ENCODE peak calls at places on chromosomes 16 and 17, in eight cellular contexts. One of them, this sample, is unnamed.

GRCh38 chr16:47258874-47259461 is 115.2 kb upstream of the NETO2 start:
- DNase-seq in transverse colon: no peak
- DNase-seq in spleen: no peak
- DNase-seq in breast epithelium: no peak
- DNase-seq in GM23338: peak; percentile 71
- DNase-seq in SK-N-SH: peak; percentile 42
- DNase-seq in stomach: no peak
- DNase-seq in sigmoid colon: no peak
- DNase-seq in this sample: no peak

GRCh38 chr17:81416612-81417011 is 21.4 kb downstream of the BAHCC1 start:
- DNase-seq in spleen: no peak
- DNase-seq in breast epithelium: no peak
- DNase-seq in GM23338: no peak
- DNase-seq in stomach: no peak
- DNase-seq in sigmoid colon: no peak
- DNase-seq in SK-N-SH: no peak
- DNase-seq in transverse colon: no peak
- DNase-seq in this sample: no peak

GRCh38 chr17:40417258-40417608 is 463 bp downstream of the TOP2A start:
- DNase-seq in breast epithelium: no peak
- DNase-seq in spleen: no peak
- DNase-seq in sigmoid colon: no peak
- DNase-seq in GM23338: peak; percentile 60
- DNase-seq in SK-N-SH: no peak
- DNase-seq in stomach: no peak
- DNase-seq in transverse colon: no peak
- DNase-seq in this sample: no peak

GRCh38 chr17:68602267-68602644 is 1.1 kb upstream of the FAM20A start:
- DNase-seq in transverse colon: no peak
- DNase-seq in SK-N-SH: no peak
- DNase-seq in sigmoid colon: no peak
- DNase-seq in GM23338: no peak
- DNase-seq in spleen: no peak
- DNase-seq in stomach: no peak
- DNase-seq in breast epithelium: no peak
- DNase-seq in this sample: no peak

GRCh38 chr16:84864266-84864955 is 44.6 kb downstream of the CRISPLD2 start:
- DNase-seq in stomach: no peak
- DNase-seq in transverse colon: no peak
- DNase-seq in GM23338: no peak
- DNase-seq in sigmoid colon: no peak
- DNase-seq in SK-N-SH: no peak
- DNase-seq in spleen: no peak
- DNase-seq in breast epithelium: no peak
- DNase-seq in this sample: no peak

GRCh38 chr17:79545251-79546005 is 65.4 kb downstream of the RBFOX3 start:
- DNase-seq in transverse colon: no peak
- DNase-seq in breast epithelium: no peak
- DNase-seq in GM23338: no peak
- DNase-seq in sigmoid colon: peak; percentile 54
- DNase-seq in stomach: no peak
- DNase-seq in SK-N-SH: no peak
- DNase-seq in spleen: peak; percentile 32
- DNase-seq in this sample: no peak

GRCh38 chr17:66087073-66087472 is 104.9 kb downstream of the CEP112 start:
- DNase-seq in spleen: no peak
- DNase-seq in sigmoid colon: no peak
- DNase-seq in transverse colon: no peak
- DNase-seq in GM23338: no peak
- DNase-seq in SK-N-SH: no peak
- DNase-seq in breast epithelium: no peak
- DNase-seq in stomach: no peak
- DNase-seq in this sample: no peak

GRCh38 chr17:71777048-71777638 is 343.7 kb upstream of the SOX9 start:
- DNase-seq in breast epithelium: no peak
- DNase-seq in GM23338: no peak
- DNase-seq in SK-N-SH: no peak
- DNase-seq in stomach: no peak
- DNase-seq in sigmoid colon: no peak
- DNase-seq in transverse colon: no peak
- DNase-seq in spleen: no peak
- DNase-seq in this sample: no peak

GRCh38 chr17:16911141-16911937 is 60.6 kb downstream of the TNFRSF13B start:
- DNase-seq in sigmoid colon: no peak
- DNase-seq in spleen: peak; percentile 69
- DNase-seq in SK-N-SH: no peak
- DNase-seq in GM23338: no peak
- DNase-seq in breast epithelium: peak; percentile 34
- DNase-seq in stomach: peak; percentile 18
- DNase-seq in transverse colon: peak; percentile 6
- DNase-seq in this sample: no peak

GRCh38 chr16:4634768-4635167 is 10.1 kb downstream of the MGRN1 start:
- DNase-seq in GM23338: no peak
- DNase-seq in spleen: no peak
- DNase-seq in stomach: no peak
- DNase-seq in SK-N-SH: no peak
- DNase-seq in breast epithelium: no peak
- DNase-seq in transverse colon: no peak
- DNase-seq in sigmoid colon: no peak
- DNase-seq in this sample: no peak

GRCh38 chr16:56424791-56425438 is 430 bp downstream of the AMFR start:
- DNase-seq in stomach: no peak
- DNase-seq in SK-N-SH: peak; percentile 77
- DNase-seq in sigmoid colon: peak; percentile 74
- DNase-seq in GM23338: peak; percentile 56
- DNase-seq in spleen: peak; percentile 92
- DNase-seq in transverse colon: peak; percentile 39
- DNase-seq in breast epithelium: no peak
- DNase-seq in this sample: no peak

GRCh38 chr17:5793899-5794298 is 209.6 kb upstream of the NLRP1 start:
- DNase-seq in GM23338: peak; percentile 80
- DNase-seq in SK-N-SH: no peak
- DNase-seq in transverse colon: no peak
- DNase-seq in spleen: no peak
- DNase-seq in stomach: no peak
- DNase-seq in sigmoid colon: no peak
- DNase-seq in breast epithelium: no peak
- DNase-seq in this sample: no peak

GRCh38 chr17:66076546-66077190 is 115.3 kb downstream of the CEP112 start:
- DNase-seq in SK-N-SH: no peak
- DNase-seq in transverse colon: no peak
- DNase-seq in stomach: no peak
- DNase-seq in spleen: no peak
- DNase-seq in sigmoid colon: no peak
- DNase-seq in GM23338: no peak
- DNase-seq in breast epithelium: no peak
- DNase-seq in this sample: peak; percentile 1

GRCh38 chr17:57326348-57326747 is 70.0 kb downstream of the MSI2 start:
- DNase-seq in breast epithelium: no peak
- DNase-seq in transverse colon: no peak
- DNase-seq in SK-N-SH: no peak
- DNase-seq in spleen: no peak
- DNase-seq in stomach: no peak
- DNase-seq in sigmoid colon: no peak
- DNase-seq in GM23338: no peak
- DNase-seq in this sample: no peak

GRCh38 chr17:15185625-15185991 is 79.5 kb downstream of the PMP22 start:
- DNase-seq in stomach: no peak
- DNase-seq in SK-N-SH: no peak
- DNase-seq in sigmoid colon: no peak
- DNase-seq in spleen: no peak
- DNase-seq in transverse colon: peak; percentile 14
- DNase-seq in GM23338: no peak
- DNase-seq in breast epithelium: no peak
- DNase-seq in this sample: no peak

GRCh38 chr17:73017653-73018052 is 74.8 kb downstream of the SLC39A11 start:
- DNase-seq in spleen: no peak
- DNase-seq in sigmoid colon: no peak
- DNase-seq in stomach: no peak
- DNase-seq in transverse colon: no peak
- DNase-seq in breast epithelium: no peak
- DNase-seq in GM23338: no peak
- DNase-seq in SK-N-SH: no peak
- DNase-seq in this sample: no peak

GRCh38 chr16:87556941-87557459 is 45.3 kb upstream of the JPH3 start:
- DNase-seq in breast epithelium: no peak
- DNase-seq in SK-N-SH: peak; percentile 90
- DNase-seq in spleen: peak; percentile 83
- DNase-seq in stomach: no peak
- DNase-seq in GM23338: no peak
- DNase-seq in sigmoid colon: peak; percentile 77
- DNase-seq in transverse colon: no peak
- DNase-seq in this sample: no peak

GRCh38 chr17:43327421-43327820 is 71.4 kb upstream of the ARL4D start:
- DNase-seq in stomach: no peak
- DNase-seq in breast epithelium: no peak
- DNase-seq in spleen: no peak
- DNase-seq in sigmoid colon: no peak
- DNase-seq in SK-N-SH: no peak
- DNase-seq in GM23338: no peak
- DNase-seq in transverse colon: no peak
- DNase-seq in this sample: no peak

GRCh38 chr17:73255671-73256181 is 6.0 kb downstream of the CPSF4L start:
- DNase-seq in SK-N-SH: peak; percentile 91
- DNase-seq in stomach: peak; percentile 51
- DNase-seq in GM23338: peak; percentile 78
- DNase-seq in breast epithelium: no peak
- DNase-seq in transverse colon: peak; percentile 59
- DNase-seq in sigmoid colon: no peak
- DNase-seq in spleen: peak; percentile 83
- DNase-seq in this sample: no peak

GRCh38 chr16:54353097-54353496 is 66.5 kb upstream of the IRX3 start:
- DNase-seq in GM23338: no peak
- DNase-seq in sigmoid colon: no peak
- DNase-seq in stomach: no peak
- DNase-seq in SK-N-SH: no peak
- DNase-seq in spleen: no peak
- DNase-seq in transverse colon: no peak
- DNase-seq in breast epithelium: no peak
- DNase-seq in this sample: no peak
- TF ChIP-seq POLR2AphosphoS5 in GM23338: no peak
- TF ChIP-seq POLR2AphosphoS5 in sigmoid colon: no peak
- TF ChIP-seq POLR2AphosphoS5 in stomach: no peak
- TF ChIP-seq POLR2AphosphoS5 in SK-N-SH: no peak
- TF ChIP-seq POLR2AphosphoS5 in spleen: no peak
- TF ChIP-seq POLR2AphosphoS5 in transverse colon: no peak
- TF ChIP-seq POLR2AphosphoS5 in breast epithelium: no peak
- TF ChIP-seq POLR2AphosphoS5 in this sample: no peak

GRCh38 chr16:17371014-17371296 is 99.8 kb downstream of the XYLT1 start:
- DNase-seq in stomach: no peak
- DNase-seq in breast epithelium: no peak
- DNase-seq in sigmoid colon: no peak
- DNase-seq in GM23338: no peak
- DNase-seq in SK-N-SH: no peak
- DNase-seq in spleen: no peak
- DNase-seq in transverse colon: no peak
- DNase-seq in this sample: no peak

GRCh38 chr16:17368951-17369350 is 101.8 kb downstream of the XYLT1 start:
- DNase-seq in spleen: no peak
- DNase-seq in SK-N-SH: no peak
- DNase-seq in transverse colon: no peak
- DNase-seq in breast epithelium: no peak
- DNase-seq in GM23338: no peak
- DNase-seq in stomach: no peak
- DNase-seq in sigmoid colon: no peak
- DNase-seq in this sample: no peak

GRCh38 chr16:17368511-17368910 is 102.2 kb downstream of the XYLT1 start:
- DNase-seq in spleen: no peak
- DNase-seq in GM23338: no peak
- DNase-seq in SK-N-SH: no peak
- DNase-seq in sigmoid colon: no peak
- DNase-seq in stomach: no peak
- DNase-seq in transverse colon: no peak
- DNase-seq in breast epithelium: no peak
- DNase-seq in this sample: no peak

GRCh38 chr16:17370233-17371013 is 100.3 kb downstream of the XYLT1 start:
- DNase-seq in stomach: no peak
- DNase-seq in transverse colon: no peak
- DNase-seq in SK-N-SH: peak; percentile 27
- DNase-seq in spleen: no peak
- DNase-seq in GM23338: no peak
- DNase-seq in sigmoid colon: no peak
- DNase-seq in breast epithelium: no peak
- DNase-seq in this sample: no peak

GRCh38 chr16:17369441-17369951 is 101.3 kb downstream of the XYLT1 start:
- DNase-seq in sigmoid colon: no peak
- DNase-seq in transverse colon: peak; percentile 71
- DNase-seq in SK-N-SH: no peak
- DNase-seq in stomach: peak; percentile 59
- DNase-seq in GM23338: no peak
- DNase-seq in breast epithelium: peak; percentile 43
- DNase-seq in spleen: peak; percentile 94
- DNase-seq in this sample: no peak
- H3K4me3 ChIP-seq in sigmoid colon: no peak overlapping the region
- H3K4me3 ChIP-seq in transverse colon: no peak overlapping the region
- H3K4me3 ChIP-seq in SK-N-SH: no peak overlapping the region
- H3K4me3 ChIP-seq in stomach: no peak overlapping the region
- H3K4me3 ChIP-seq in GM23338: no peak overlapping the region
- H3K4me3 ChIP-seq in breast epithelium: no peak overlapping the region
- H3K4me3 ChIP-seq in spleen: peak overlapping the region; percentile 25
- H3K4me3 ChIP-seq in this sample: no peak overlapping the region

GRCh38 chr17:49054342-49055092 is 57.3 kb downstream of the IGF2BP1 start:
- DNase-seq in SK-N-SH: no peak
- DNase-seq in spleen: no peak
- DNase-seq in breast epithelium: no peak
- DNase-seq in transverse colon: no peak
- DNase-seq in stomach: no peak
- DNase-seq in GM23338: no peak
- DNase-seq in sigmoid colon: no peak
- DNase-seq in this sample: no peak
- TF ChIP-seq POLR2AphosphoS5 in SK-N-SH: no peak
- TF ChIP-seq POLR2AphosphoS5 in spleen: no peak
- TF ChIP-seq POLR2AphosphoS5 in breast epithelium: no peak
- TF ChIP-seq POLR2AphosphoS5 in transverse colon: no peak
- TF ChIP-seq POLR2AphosphoS5 in stomach: no peak
- TF ChIP-seq POLR2AphosphoS5 in GM23338: no peak
- TF ChIP-seq POLR2AphosphoS5 in sigmoid colon: no peak
- TF ChIP-seq POLR2AphosphoS5 in this sample: no peak

DNA sequence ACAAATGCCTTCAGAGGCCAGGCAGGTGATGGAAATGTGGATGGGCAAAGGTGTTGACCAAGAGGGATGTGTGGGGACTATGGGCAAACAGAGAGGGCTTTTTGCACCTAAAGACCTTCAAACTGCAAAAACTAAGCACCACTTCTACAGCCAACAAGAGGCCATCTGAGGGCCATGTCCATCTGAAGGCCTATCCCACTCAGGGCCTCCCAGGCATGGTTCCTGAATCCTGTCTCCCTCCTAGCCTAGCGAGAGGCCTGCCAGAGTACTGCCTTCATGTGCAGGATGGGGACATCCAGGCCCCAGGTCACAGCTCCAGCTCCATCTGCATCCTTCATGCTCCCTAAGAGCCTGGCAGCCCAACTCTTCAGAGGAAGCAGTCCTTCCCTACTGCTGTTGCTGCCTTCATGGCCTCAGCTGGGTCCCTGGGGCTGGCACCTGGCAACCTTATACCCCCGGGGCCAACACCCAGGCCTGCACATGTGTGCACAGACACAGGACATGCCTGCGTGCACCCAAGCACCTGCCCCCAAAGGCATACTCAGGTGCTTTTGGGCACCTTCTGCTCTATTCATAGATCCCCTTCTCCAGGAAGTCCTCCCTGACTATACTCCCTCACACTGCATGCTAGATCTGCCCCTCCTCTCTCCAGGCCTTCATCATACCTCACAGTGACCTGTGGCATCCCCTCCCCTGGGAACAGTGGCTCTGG is 95.2 kb downstream of the C16orf78 start:
- DNase-seq in transverse colon: no peak
- DNase-seq in SK-N-SH: no peak
- DNase-seq in stomach: peak; percentile 10
- DNase-seq in spleen: peak; percentile 47
- DNase-seq in breast epithelium: no peak
- DNase-seq in GM23338: no peak
- DNase-seq in sigmoid colon: peak; percentile 21
- DNase-seq in this sample: no peak
- H3K4me3 ChIP-seq in transverse colon: no peak overlapping the region
- H3K4me3 ChIP-seq in SK-N-SH: no peak overlapping the region
- H3K4me3 ChIP-seq in stomach: no peak overlapping the region
- H3K4me3 ChIP-seq in spleen: no peak overlapping the region
- H3K4me3 ChIP-seq in breast epithelium: no peak overlapping the region
- H3K4me3 ChIP-seq in GM23338: no peak overlapping the region
- H3K4me3 ChIP-seq in sigmoid colon: no peak overlapping the region
- H3K4me3 ChIP-seq in this sample: no peak overlapping the region

This sample was measured in SK-N-MC.